ENCODE peak calls at places on chromosomes 6 and 20, in seven cellular contexts. W is GM12865, Z is spleen, U is PC-9, I is H7, X is mesendoderm, G is cardiac fibroblast. Q is an unnamed sample.

GRCh38 chr6:98944598-98945011 is 3.1 kb downstream of the FBXL4 start:
- DNase-seq in W (no peak), Z (no peak), U (no peak), I (no peak), X (peak), G (peak), Q (no peak)

GRCh38 chr6:34696189-34696738 is 303 bp downstream of the ILRUN start:
- DNase-seq in W (no peak), Z (no peak), U (no peak), I (no peak), X (peak), G (peak), Q (no peak)

GRCh38 chr20:36856691-36857635 is 19.0 kb upstream of the TLDC2 start:
- DNase-seq in W (no peak), Z (peak), U (no peak), I (no peak), X (no peak), G (peak), Q (no peak)

GRCh38 chr6:169789146-169789943 is 37.9 kb downstream of the ERMARD start:
- DNase-seq in W (no peak), Z (no peak), U (no peak), I (no peak), X (peak), G (peak), Q (no peak)

GRCh38 chr6:64280569-64280968 is 645.0 kb downstream of the PHF3 start:
- DNase-seq in W (peak), Z (no peak), U (no peak), I (no peak), X (peak), G (peak), Q (no peak)

GRCh38 chr6:141675957-141676356 is 456.8 kb upstream of the GJE1 start:
- DNase-seq in W (no peak), Z (no peak), U (no peak), I (no peak), X (no peak), G (peak), Q (no peak)

GRCh38 chr20:38123021-38123587 is 42.0 kb downstream of the TGM2 start:
- DNase-seq in W (no peak), Z (peak), U (peak), I (no peak), X (peak), G (peak), Q (peak)

GRCh38 chr6:89763550-89763949 is 56.0 kb downstream of the MDN1 start:
- DNase-seq in W (no peak), Z (no peak), U (no peak), I (no peak), X (no peak), G (peak), Q (no peak)

GRCh38 chr20:59165794-59166709 is 2.4 kb downstream of the ZNF831 start:
- DNase-seq in W (no peak), Z (no peak), U (no peak), I (no peak), X (no peak), G (no peak), Q (no peak)

GRCh38 chr6:31169123-31169857 is 1.2 kb downstream of the POU5F1 start:
- DNase-seq in W (no peak), Z (no peak), U (peak), I (peak), X (peak), G (no peak), Q (no peak)

GRCh38 chr6:90044833-90045337 is 150.6 kb downstream of the GJA10 start:
- DNase-seq in W (no peak), Z (no peak), U (no peak), I (no peak), X (peak), G (no peak), Q (no peak)

GRCh38 chr6:50087231-50087954 is 37.7 kb upstream of the DEFB112 start:
- DNase-seq in W (no peak), Z (no peak), U (peak), I (no peak), X (peak), G (peak), Q (no peak)

GRCh38 chr6:134145786-134146185 is 93.4 kb upstream of the SLC2A12 start:
- DNase-seq in W (peak), Z (no peak), U (no peak), I (no peak), X (peak), G (peak), Q (no peak)

GRCh38 chr6:1498491-1499113 is 109.2 kb downstream of the FOXF2 start:
- DNase-seq in W (no peak), Z (no peak), U (no peak), I (peak), X (peak), G (no peak), Q (no peak)

GRCh38 chr6:127291495-127291894 is 24.8 kb downstream of the RNF146 start:
- DNase-seq in W (peak), Z (no peak), U (no peak), I (no peak), X (no peak), G (peak), Q (no peak)

GRCh38 chr6:140636698-140637402 is 1262.4 kb upstream of the CITED2 start:
- DNase-seq in W (no peak), Z (no peak), U (no peak), I (peak), X (no peak), G (no peak), Q (no peak)

GRCh38 chr6:151288711-151289398 is 49.1 kb downstream of the AKAP12 start:
- DNase-seq in W (no peak), Z (no peak), U (no peak), I (no peak), X (no peak), G (no peak), Q (no peak)

GRCh38 chr6:138597336-138597735 is 98.0 kb upstream of the NHSL1 start:
- DNase-seq in W (no peak), Z (no peak), U (no peak), I (no peak), X (no peak), G (peak), Q (no peak)

GRCh38 chr6:14734416-14735340 is 511.2 kb upstream of the JARID2 start:
- DNase-seq in W (peak), Z (no peak), U (peak), I (no peak), X (no peak), G (peak), Q (no peak)

GRCh38 chr6:44034931-44035345 is 92.3 kb downstream of the MRPL14 start:
- DNase-seq in W (no peak), Z (no peak), U (peak), I (no peak), X (no peak), G (peak), Q (no peak)

GRCh38 chr6:44037847-44038542 is 89.3 kb downstream of the MRPL14 start:
- DNase-seq in W (no peak), Z (peak), U (no peak), I (no peak), X (no peak), G (no peak), Q (no peak)

GRCh38 chr6:44036196-44036595 is 91.1 kb downstream of the MRPL14 start:
- DNase-seq in W (no peak), Z (no peak), U (peak), I (no peak), X (no peak), G (peak), Q (no peak)

GRCh38 chr6:44035621-44036020 is 91.6 kb downstream of the MRPL14 start:
- DNase-seq in W (no peak), Z (no peak), U (no peak), I (no peak), X (no peak), G (peak), Q (no peak)

GRCh38 chr6:44036699-44037101 is 90.6 kb downstream of the MRPL14 start:
- DNase-seq in W (no peak), Z (no peak), U (no peak), I (no peak), X (no peak), G (no peak), Q (no peak)
- H3K4me3 ChIP-seq in W (no peak), Z (no peak), U (no peak), I (no peak), X (no peak), G (no peak), Q (no peak)

GRCh38 chr6:2842139-2842552 is 483 bp upstream of the SERPINB1 start:
- DNase-seq in W (no peak), Z (no peak), U (no peak), I (no peak), X (no peak), G (no peak), Q (no peak)

GRCh38 chr6:2839982-2840793 is 1.5 kb downstream of the SERPINB1 start:
- DNase-seq in W (no peak), Z (no peak), U (no peak), I (no peak), X (no peak), G (no peak), Q (no peak)

GRCh38 chr6:2839195-2839981 is 2.3 kb downstream of the SERPINB1 start:
- DNase-seq in W (no peak), Z (no peak), U (no peak), I (no peak), X (no peak), G (peak), Q (no peak)

GRCh38 chr6:2841264-2842138 is at the start of gene SERPINB1:
- DNase-seq in W (peak), Z (peak), U (peak), I (peak), X (peak), G (peak), Q (peak)

GRCh38 chr6:2840794-2841061 is 935 bp downstream of the SERPINB1 start:
- DNase-seq in W (no peak), Z (no peak), U (no peak), I (no peak), X (no peak), G (no peak), Q (no peak)
- H3K4me3 ChIP-seq in W (no peak), Z (peak), U (peak), I (no peak), X (no peak), G (peak), Q (peak)

GRCh38 chr6:159761873-159762680 is at the start of gene ACAT2:
- DNase-seq in W (peak), Z (peak), U (peak), I (peak), X (peak), G (peak), Q (peak)

GRCh38 chr6:159762681-159763293 is 942 bp downstream of the ACAT2 start:
- DNase-seq in W (peak), Z (no peak), U (no peak), I (no peak), X (peak), G (no peak), Q (no peak)

GRCh38 chr6:159761135-159761872 is 541 bp upstream of the ACAT2 start:
- DNase-seq in W (peak), Z (peak), U (peak), I (peak), X (peak), G (peak), Q (peak)

GRCh38 chr6:159759645-159760044 is 2.2 kb upstream of the ACAT2 start:
- DNase-seq in W (no peak), Z (no peak), U (no peak), I (no peak), X (no peak), G (no peak), Q (no peak)

GRCh38 chr6:159760602-159761057 is 1.2 kb upstream of the ACAT2 start:
- DNase-seq in W (no peak), Z (no peak), U (peak), I (peak), X (peak), G (peak), Q (no peak)
- H3K4me3 ChIP-seq in W (peak), Z (no peak), U (peak), I (no peak), X (no peak), G (no peak), Q (no peak)

GRCh38 chr20:62816031-62816878 is 595 bp upstream of the COL9A3 start:
- DNase-seq in W (no peak), Z (no peak), U (no peak), I (peak), X (peak), G (no peak), Q (no peak)
- H3K4me3 ChIP-seq in W (no peak), Z (no peak), U (no peak), I (peak), X (peak), G (no peak), Q (peak)

DNA sequence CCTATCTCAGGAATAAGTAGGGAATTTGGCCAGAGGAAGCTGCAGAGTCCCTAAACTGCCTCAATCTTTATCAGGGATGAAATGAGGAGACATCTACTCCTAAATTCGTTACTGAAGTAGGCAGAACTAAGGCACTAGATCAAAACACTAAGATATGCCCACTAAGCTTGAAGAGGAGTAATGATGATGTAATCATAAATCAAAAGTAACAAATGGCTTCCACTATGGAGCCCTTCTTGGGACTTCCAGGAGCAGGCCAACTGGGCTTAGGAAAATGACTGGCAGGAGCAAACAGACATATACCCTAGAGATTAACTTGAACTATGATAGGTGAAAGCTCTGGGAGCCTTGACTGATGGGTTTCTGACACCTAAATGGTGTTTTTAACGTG is 15.4 kb downstream of the ZSCAN12 start:
- DNase-seq in W (no peak), Z (no peak), U (no peak), I (no peak), X (no peak), G (no peak), Q (no peak)
- H3K4me3 ChIP-seq in W (no peak), Z (no peak), U (no peak), I (no peak), X (no peak), G (no peak), Q (no peak)

DNA sequence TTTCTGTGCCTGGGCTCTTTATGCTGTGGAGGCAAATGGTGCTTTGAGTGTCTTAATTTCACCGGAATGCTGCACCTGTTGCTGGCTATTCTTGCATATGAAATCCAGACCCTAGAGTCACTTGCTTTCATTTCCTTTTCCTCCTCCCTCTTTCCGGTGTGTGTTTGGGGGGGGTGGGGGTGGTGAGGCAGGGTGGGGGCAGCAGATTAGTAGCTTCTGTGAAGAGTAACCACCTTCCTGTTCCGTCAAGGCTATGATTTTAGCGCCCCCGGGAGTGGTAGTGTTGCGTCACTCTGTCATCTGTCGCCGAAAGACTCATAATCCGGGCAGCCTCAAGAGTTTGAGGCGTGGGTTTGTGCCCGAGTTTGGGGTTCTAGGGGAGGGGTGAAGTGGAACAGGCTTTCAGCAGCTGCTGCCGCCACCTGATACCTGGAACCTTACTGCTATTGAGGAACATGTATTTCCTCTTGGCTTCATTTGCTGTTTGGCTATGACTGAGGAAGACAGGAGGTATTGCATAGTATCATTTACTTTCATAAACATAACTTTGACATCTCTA is 49.1 kb downstream of the UTRN start:
- DNase-seq in W (peak), Z (peak), U (no peak), I (no peak), X (no peak), G (no peak), Q (no peak)
- H3K4me3 ChIP-seq in W (peak), Z (peak), U (no peak), I (no peak), X (no peak), G (no peak), Q (no peak)

GRCh38 chr20:16729080-16729479 is 746 bp upstream of the SNRPB2 start:
- DNase-seq in W (no peak), Z (no peak), U (no peak), I (no peak), X (no peak), G (no peak), Q (no peak)
- H3K4me3 ChIP-seq in W (peak), Z (no peak), U (peak), I (peak), X (no peak), G (no peak), Q (peak)

GRCh38 chr20:62953839-62954703 is 1.6 kb downstream of the SLC17A9 start:
- DNase-seq in W (peak), Z (peak), U (no peak), I (peak), X (peak), G (peak), Q (peak)
- H3K4me3 ChIP-seq in W (peak), Z (peak), U (no peak), I (peak), X (peak), G (peak), Q (no peak)

GRCh38 chr6:54654376-54654775 is 192.2 kb upstream of the FAM83B start:
- DNase-seq in W (no peak), Z (no peak), U (no peak), I (no peak), X (no peak), G (no peak), Q (no peak)

DNA sequence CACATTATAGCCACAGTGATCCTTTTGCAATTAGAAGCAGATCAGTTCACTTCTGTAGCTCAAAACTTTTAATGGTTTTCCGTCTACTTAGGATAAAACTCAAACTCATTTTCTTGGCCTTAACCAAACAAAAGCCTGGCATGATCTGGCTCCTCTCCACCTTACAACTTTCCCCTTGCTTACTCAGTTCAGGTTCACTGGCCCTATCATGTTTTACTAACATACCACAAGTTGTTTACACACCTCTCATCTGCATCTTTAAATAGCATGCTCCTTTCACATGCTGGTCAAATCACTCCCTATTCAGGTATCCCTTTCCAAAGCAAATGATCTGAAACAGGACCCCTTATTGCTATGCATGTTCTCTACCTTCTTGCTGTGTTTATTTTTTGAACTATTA is 191.4 kb upstream of the FAM83B start:
- DNase-seq in W (no peak), Z (no peak), U (no peak), I (no peak), X (no peak), G (no peak), Q (no peak)
- H3K4me3 ChIP-seq in W (no peak), Z (no peak), U (no peak), I (no peak), X (no peak), G (no peak), Q (no peak)